ENCODE peak calls at places on chromosomes 16 and 17, in ten cellular contexts. Z is T-helper 1 cell; L is upper lobe of right lung; M is C1 segment of cervical spinal cord; B is fibroblast of lung; N is CD4-positive, alpha-beta T cell; F is activated gamma-delta T cell treated with anti-CD3 and anti-CD28 coated beads, Interleukin-2, amount 50 U/mL, for 16 hours; Y is iPS-NIHi11; A is GM23248; W is NCI-H1048. H is an unnamed sample.

GRCh38 chr16:15653227-15653626 is 3.2 kb downstream of the NDE1 start:
- DNase-seq in Z (no peak), L (no peak), M (no peak), B (peak), N (no peak), F (no peak), Y (no peak), A (peak), W (no peak), H (no peak)

GRCh38 chr16:68478526-68479249 is 30.4 kb upstream of the SMPD3 start:
- DNase-seq in Z (no peak), L (no peak), M (no peak), B (no peak), N (no peak), F (no peak), Y (no peak), A (no peak), W (no peak), H (no peak)

GRCh38 chr17:58249270-58250133 is 11.1 kb downstream of the LPO start:
- DNase-seq in Z (peak), L (peak), M (no peak), B (peak), N (peak), F (peak), Y (peak), A (peak), W (peak), H (peak)

GRCh38 chr17:14803781-14804180 is 461.3 kb downstream of the PMP22 start:
- DNase-seq in Z (no peak), L (no peak), M (no peak), B (peak), N (no peak), F (no peak), Y (no peak), A (peak), W (no peak), H (no peak)

GRCh38 chr16:85683363-85683762 is 5.4 kb downstream of the GINS2 start:
- DNase-seq in Z (no peak), L (no peak), M (no peak), B (no peak), N (no peak), F (no peak), Y (no peak), A (no peak), W (no peak), H (no peak)

GRCh38 chr16:53789159-53789558 is 85.2 kb downstream of the FTO start:
- DNase-seq in Z (no peak), L (no peak), M (no peak), B (peak), N (no peak), F (no peak), Y (no peak), A (peak), W (no peak), H (no peak)

GRCh38 chr16:89534147-89534788 is 26.1 kb downstream of the SPG7 start:
- DNase-seq in Z (no peak), L (no peak), M (no peak), B (peak), N (peak), F (peak), Y (no peak), A (peak), W (no peak), H (no peak)

GRCh38 chr16:89357055-89357454 is 133.3 kb downstream of the ANKRD11 start:
- DNase-seq in Z (no peak), L (peak), M (no peak), B (no peak), N (no peak), F (peak), Y (no peak), A (no peak), W (no peak), H (peak)

GRCh38 chr17:79248843-79249242 is 174.2 kb downstream of the ENGASE start:
- DNase-seq in Z (no peak), L (no peak), M (no peak), B (no peak), N (no peak), F (no peak), Y (peak), A (no peak), W (no peak), H (no peak)

GRCh38 chr16:1102921-1103648 is 7.0 kb upstream of the C1QTNF8 start:
- DNase-seq in Z (peak), L (peak), M (no peak), B (no peak), N (peak), F (peak), Y (peak), A (peak), W (no peak), H (peak)

GRCh38 chr16:4487955-4488481 is 11.8 kb downstream of the HMOX2 start:
- DNase-seq in Z (no peak), L (no peak), M (no peak), B (peak), N (no peak), F (no peak), Y (no peak), A (peak), W (no peak), H (no peak)

GRCh38 chr17:16283705-16284104 is 66.7 kb downstream of the PIGL start:
- DNase-seq in Z (no peak), L (no peak), M (no peak), B (peak), N (no peak), F (no peak), Y (no peak), A (peak), W (no peak), H (no peak)

GRCh38 chr16:53753431-53753830 is 49.5 kb downstream of the FTO start:
- DNase-seq in Z (no peak), L (no peak), M (no peak), B (no peak), N (no peak), F (no peak), Y (no peak), A (no peak), W (no peak), H (no peak)

GRCh38 chr17:69712801-69713311 is 298.4 kb downstream of the MAP2K6 start:
- DNase-seq in Z (no peak), L (no peak), M (no peak), B (no peak), N (no peak), F (no peak), Y (no peak), A (no peak), W (no peak), H (no peak)

GRCh38 chr17:19311421-19312215 is 50.9 kb downstream of the B9D1 start:
- DNase-seq in Z (no peak), L (no peak), M (no peak), B (no peak), N (no peak), F (no peak), Y (no peak), A (peak), W (no peak), H (no peak)

GRCh38 chr16:31334934-31335333 is 20.0 kb upstream of the ITGAX start:
- DNase-seq in Z (no peak), L (no peak), M (no peak), B (no peak), N (no peak), F (no peak), Y (no peak), A (no peak), W (no peak), H (no peak)

GRCh38 chr16:51134876-51135275 is 16.2 kb downstream of the SALL1 start:
- DNase-seq in Z (no peak), L (no peak), M (no peak), B (no peak), N (no peak), F (no peak), Y (no peak), A (no peak), W (no peak), H (no peak)

GRCh38 chr17:48262982-48263586 is 155.5 kb downstream of the SNX11 start:
- DNase-seq in Z (no peak), L (no peak), M (no peak), B (peak), N (no peak), F (no peak), Y (no peak), A (peak), W (no peak), H (no peak)

GRCh38 chr17:79797492-79798295 is 817 bp upstream of the CBX8 start:
- DNase-seq in Z (no peak), L (no peak), M (no peak), B (no peak), N (no peak), F (no peak), Y (no peak), A (peak), W (no peak), H (no peak)

GRCh38 chr16:85384831-85385462 is 228.2 kb upstream of the GSE1 start:
- DNase-seq in Z (no peak), L (peak), M (no peak), B (no peak), N (no peak), F (no peak), Y (peak), A (no peak), W (no peak), H (no peak)

GRCh38 chr17:72634621-72635020 is 457.9 kb downstream of the SLC39A11 start:
- DNase-seq in Z (no peak), L (no peak), M (no peak), B (no peak), N (no peak), F (no peak), Y (no peak), A (no peak), W (no peak), H (no peak)

GRCh38 chr17:2025622-2026309 is 632 bp upstream of the RTN4RL1 start:
- DNase-seq in Z (no peak), L (peak), M (no peak), B (peak), N (no peak), F (no peak), Y (peak), A (peak), W (no peak), H (no peak)

GRCh38 chr17:57269598-57270255 is 13.4 kb downstream of the MSI2 start:
- DNase-seq in Z (no peak), L (no peak), M (no peak), B (no peak), N (no peak), F (no peak), Y (no peak), A (no peak), W (no peak), H (no peak)

GRCh38 chr17:29620271-29620670 is 2.4 kb downstream of the CORO6 start:
- DNase-seq in Z (no peak), L (peak), M (no peak), B (peak), N (no peak), F (no peak), Y (peak), A (peak), W (no peak), H (no peak)

GRCh38 chr17:57945999-57946797 is 9.0 kb downstream of the CUEDC1 start:
- DNase-seq in Z (no peak), L (no peak), M (no peak), B (peak), N (no peak), F (no peak), Y (no peak), A (peak), W (no peak), H (no peak)

GRCh38 chr16:58425245-58425644 is 33.0 kb downstream of the GINS3 start:
- DNase-seq in Z (no peak), L (no peak), M (no peak), B (no peak), N (no peak), F (no peak), Y (no peak), A (no peak), W (no peak), H (no peak)

GRCh38 chr16:19881028-19881427 is 3.6 kb downstream of the GPRC5B start:
- DNase-seq in Z (no peak), L (no peak), M (no peak), B (no peak), N (no peak), F (no peak), Y (no peak), A (no peak), W (no peak), H (no peak)

GRCh38 chr17:51672058-51672457 is 411.7 kb downstream of the UTP18 start:
- DNase-seq in Z (no peak), L (no peak), M (no peak), B (no peak), N (no peak), F (no peak), Y (no peak), A (no peak), W (no peak), H (no peak)

GRCh38 chr17:62906881-62907280 is 59.2 kb upstream of the TANC2 start:
- DNase-seq in Z (no peak), L (no peak), M (no peak), B (no peak), N (no peak), F (no peak), Y (no peak), A (no peak), W (no peak), H (no peak)

H was measured in activated T-helper 9 cell treated with anti-CD3 and anti-CD28 coated beads, Interleukin-2, amount 50 U/mL, for 16 hours.